ENCODE peak calls at places on chromosomes 5 and 9, in ten cellular contexts. One of them, this sample, is unnamed.

GRCh38 chr9:126956929-126957686 is 42.5 kb downstream of the RALGPS1 start:
- DNase-seq in GM23338: peak; percentile 30
- DNase-seq in CD8-positive, alpha-beta T cell: no peak
- DNase-seq in left ventricle myocardium inferior: no peak
- DNase-seq in DND-41: no peak
- DNase-seq in choroid plexus epithelial cell: peak; percentile 55
- DNase-seq in stomach: no peak
- DNase-seq in GM12865: no peak
- DNase-seq in A549: peak; percentile 26
- DNase-seq in fibroblast of lung: peak; percentile 67
- DNase-seq in this sample: no peak

GRCh38 chr9:35618854-35619799 is 914 bp upstream of the CD72 start:
- DNase-seq in DND-41: peak; percentile 94
- DNase-seq in GM23338: no peak
- DNase-seq in GM12865: peak; percentile 80
- DNase-seq in choroid plexus epithelial cell: peak; percentile 13
- DNase-seq in A549: no peak
- DNase-seq in CD8-positive, alpha-beta T cell: peak; percentile 53
- DNase-seq in left ventricle myocardium inferior: no peak
- DNase-seq in fibroblast of lung: no peak
- DNase-seq in stomach: peak; percentile 40
- DNase-seq in this sample: peak; percentile 96

GRCh38 chr9:131481441-131482342 is 21.0 kb upstream of the POMT1 start:
- DNase-seq in left ventricle myocardium inferior: no peak
- DNase-seq in DND-41: no peak
- DNase-seq in stomach: no peak
- DNase-seq in choroid plexus epithelial cell: no peak
- DNase-seq in GM12865: no peak
- DNase-seq in fibroblast of lung: no peak
- DNase-seq in CD8-positive, alpha-beta T cell: no peak
- DNase-seq in GM23338: no peak
- DNase-seq in A549: no peak
- DNase-seq in this sample: no peak

GRCh38 chr5:107783551-107783950 is 112.8 kb upstream of the EFNA5 start:
- DNase-seq in left ventricle myocardium inferior: no peak
- DNase-seq in GM23338: no peak
- DNase-seq in CD8-positive, alpha-beta T cell: no peak
- DNase-seq in A549: peak; percentile 12
- DNase-seq in stomach: no peak
- DNase-seq in DND-41: no peak
- DNase-seq in choroid plexus epithelial cell: peak; percentile 61
- DNase-seq in fibroblast of lung: peak; percentile 69
- DNase-seq in GM12865: no peak
- DNase-seq in this sample: no peak

GRCh38 chr9:100427366-100428263 is 672 bp downstream of the MSANTD3 start:
- DNase-seq in fibroblast of lung: peak; percentile 78
- DNase-seq in stomach: peak; percentile 35
- DNase-seq in GM23338: peak; percentile 90
- DNase-seq in left ventricle myocardium inferior: peak; percentile 30
- DNase-seq in A549: peak; percentile 83
- DNase-seq in DND-41: peak; percentile 4
- DNase-seq in CD8-positive, alpha-beta T cell: peak; percentile 15
- DNase-seq in choroid plexus epithelial cell: peak; percentile 66
- DNase-seq in GM12865: peak; percentile 42
- DNase-seq in this sample: no peak

GRCh38 chr5:31680528-31680927 is 41.6 kb downstream of the PDZD2 start:
- DNase-seq in CD8-positive, alpha-beta T cell: no peak
- DNase-seq in left ventricle myocardium inferior: peak; percentile 78
- DNase-seq in A549: no peak
- DNase-seq in choroid plexus epithelial cell: no peak
- DNase-seq in stomach: no peak
- DNase-seq in GM12865: no peak
- DNase-seq in GM23338: no peak
- DNase-seq in fibroblast of lung: no peak
- DNase-seq in DND-41: no peak
- DNase-seq in this sample: no peak

GRCh38 chr5:45604092-45604491 is 92.1 kb downstream of the HCN1 start:
- DNase-seq in GM12865: no peak
- DNase-seq in CD8-positive, alpha-beta T cell: no peak
- DNase-seq in choroid plexus epithelial cell: no peak
- DNase-seq in fibroblast of lung: no peak
- DNase-seq in DND-41: no peak
- DNase-seq in stomach: no peak
- DNase-seq in GM23338: no peak
- DNase-seq in left ventricle myocardium inferior: no peak
- DNase-seq in A549: no peak
- DNase-seq in this sample: no peak

GRCh38 chr5:172766287-172767104 is 4.5 kb downstream of the DUSP1 start:
- DNase-seq in left ventricle myocardium inferior: peak; percentile 69
- DNase-seq in CD8-positive, alpha-beta T cell: no peak
- DNase-seq in A549: peak; percentile 89
- DNase-seq in GM23338: no peak
- DNase-seq in stomach: peak; percentile 87
- DNase-seq in DND-41: no peak
- DNase-seq in choroid plexus epithelial cell: peak; percentile 94
- DNase-seq in GM12865: no peak
- DNase-seq in fibroblast of lung: peak; percentile 81
- DNase-seq in this sample: no peak

GRCh38 chr9:121861501-121862180 is 210.2 kb downstream of the DAB2IP start:
- DNase-seq in stomach: peak; percentile 35
- DNase-seq in CD8-positive, alpha-beta T cell: no peak
- DNase-seq in fibroblast of lung: no peak
- DNase-seq in GM23338: peak; percentile 71
- DNase-seq in choroid plexus epithelial cell: peak; percentile 41
- DNase-seq in DND-41: no peak
- DNase-seq in GM12865: peak; percentile 38
- DNase-seq in A549: peak; percentile 61
- DNase-seq in left ventricle myocardium inferior: peak; percentile 37
- DNase-seq in this sample: no peak

GRCh38 chr5:114434396-114435219 is 72.7 kb downstream of the KCNN2 start:
- DNase-seq in stomach: no peak
- DNase-seq in choroid plexus epithelial cell: no peak
- DNase-seq in DND-41: no peak
- DNase-seq in GM12865: no peak
- DNase-seq in left ventricle myocardium inferior: no peak
- DNase-seq in GM23338: no peak
- DNase-seq in A549: no peak
- DNase-seq in CD8-positive, alpha-beta T cell: no peak
- DNase-seq in fibroblast of lung: no peak
- DNase-seq in this sample: no peak

DNA sequence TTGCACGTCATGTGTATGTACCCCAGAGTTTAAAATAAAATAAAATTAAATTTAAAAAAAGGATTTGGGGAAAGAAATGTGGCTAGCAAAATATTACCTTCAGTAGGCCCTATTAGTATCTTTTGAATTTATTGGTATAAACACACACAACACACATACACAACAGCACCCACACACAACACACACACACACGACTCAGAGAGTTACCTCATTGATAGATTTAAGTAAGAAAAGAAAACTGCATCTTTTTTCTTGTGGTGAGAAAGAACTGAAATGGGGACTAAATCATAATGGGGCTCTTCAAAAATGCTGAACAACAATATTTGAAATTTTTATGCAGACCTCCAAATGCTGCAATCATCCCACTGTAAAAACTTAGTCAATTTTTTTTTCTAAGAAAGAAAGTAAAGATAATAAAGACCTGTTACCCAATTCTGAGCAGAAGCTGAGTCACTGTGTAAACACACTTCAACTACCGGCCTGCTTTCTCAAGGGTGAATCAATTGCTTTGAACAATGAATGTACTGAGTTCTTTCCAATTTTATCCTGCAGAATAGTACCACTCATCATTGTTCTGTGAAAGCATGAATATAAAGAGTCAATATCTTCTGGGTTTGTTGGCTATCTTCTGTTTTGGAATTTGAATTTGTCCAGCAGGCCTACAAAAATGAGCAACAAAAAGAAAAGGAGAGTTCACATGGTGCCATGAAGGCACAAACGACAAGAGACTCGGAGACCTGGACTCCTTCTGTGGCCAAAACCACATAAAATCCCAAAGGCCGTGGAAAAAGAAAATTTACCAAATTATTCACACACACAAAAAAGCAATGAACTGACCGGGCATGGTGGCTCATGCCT is 57.9 kb upstream of the CCNG1 start:
- DNase-seq in DND-41: no peak
- DNase-seq in fibroblast of lung: peak; percentile 93
- DNase-seq in choroid plexus epithelial cell: peak; percentile 88
- DNase-seq in left ventricle myocardium inferior: no peak
- DNase-seq in stomach: no peak
- DNase-seq in CD8-positive, alpha-beta T cell: no peak
- DNase-seq in A549: peak; percentile 79
- DNase-seq in GM23338: no peak
- DNase-seq in GM12865: no peak
- DNase-seq in this sample: no peak
- H3K4me3 ChIP-seq in DND-41: no peak overlapping the region
- H3K4me3 ChIP-seq in fibroblast of lung: no peak overlapping the region
- H3K4me3 ChIP-seq in choroid plexus epithelial cell: no peak overlapping the region
- H3K4me3 ChIP-seq in left ventricle myocardium inferior: no peak overlapping the region
- H3K4me3 ChIP-seq in stomach: no peak overlapping the region
- H3K4me3 ChIP-seq in CD8-positive, alpha-beta T cell: no peak overlapping the region
- H3K4me3 ChIP-seq in A549: no peak overlapping the region
- H3K4me3 ChIP-seq in GM23338: no peak overlapping the region
- H3K4me3 ChIP-seq in GM12865: no peak overlapping the region
- H3K4me3 ChIP-seq in this sample: no peak overlapping the region

GRCh38 chr5:55343107-55343506 is 35.3 kb downstream of the MTREX start:
- DNase-seq in A549: no peak
- DNase-seq in GM23338: no peak
- DNase-seq in DND-41: no peak
- DNase-seq in stomach: no peak
- DNase-seq in choroid plexus epithelial cell: no peak
- DNase-seq in fibroblast of lung: no peak
- DNase-seq in GM12865: no peak
- DNase-seq in left ventricle myocardium inferior: no peak
- DNase-seq in CD8-positive, alpha-beta T cell: no peak
- DNase-seq in this sample: no peak

GRCh38 chr5:55333811-55334210 is 26.0 kb downstream of the MTREX start:
- DNase-seq in A549: no peak
- DNase-seq in fibroblast of lung: no peak
- DNase-seq in left ventricle myocardium inferior: no peak
- DNase-seq in stomach: no peak
- DNase-seq in GM23338: no peak
- DNase-seq in choroid plexus epithelial cell: no peak
- DNase-seq in DND-41: no peak
- DNase-seq in CD8-positive, alpha-beta T cell: no peak
- DNase-seq in GM12865: no peak
- DNase-seq in this sample: no peak

GRCh38 chr5:55343609-55344008 is 35.8 kb downstream of the MTREX start:
- DNase-seq in CD8-positive, alpha-beta T cell: no peak
- DNase-seq in stomach: no peak
- DNase-seq in DND-41: no peak
- DNase-seq in left ventricle myocardium inferior: no peak
- DNase-seq in A549: no peak
- DNase-seq in choroid plexus epithelial cell: no peak
- DNase-seq in GM12865: no peak
- DNase-seq in GM23338: no peak
- DNase-seq in fibroblast of lung: no peak
- DNase-seq in this sample: no peak

GRCh38 chr5:55338092-55338613 is 30.4 kb downstream of the MTREX start:
- DNase-seq in stomach: no peak
- DNase-seq in DND-41: no peak
- DNase-seq in fibroblast of lung: no peak
- DNase-seq in A549: no peak
- DNase-seq in CD8-positive, alpha-beta T cell: no peak
- DNase-seq in GM12865: no peak
- DNase-seq in left ventricle myocardium inferior: no peak
- DNase-seq in GM23338: no peak
- DNase-seq in choroid plexus epithelial cell: peak; percentile 20
- DNase-seq in this sample: peak; percentile 64

DNA sequence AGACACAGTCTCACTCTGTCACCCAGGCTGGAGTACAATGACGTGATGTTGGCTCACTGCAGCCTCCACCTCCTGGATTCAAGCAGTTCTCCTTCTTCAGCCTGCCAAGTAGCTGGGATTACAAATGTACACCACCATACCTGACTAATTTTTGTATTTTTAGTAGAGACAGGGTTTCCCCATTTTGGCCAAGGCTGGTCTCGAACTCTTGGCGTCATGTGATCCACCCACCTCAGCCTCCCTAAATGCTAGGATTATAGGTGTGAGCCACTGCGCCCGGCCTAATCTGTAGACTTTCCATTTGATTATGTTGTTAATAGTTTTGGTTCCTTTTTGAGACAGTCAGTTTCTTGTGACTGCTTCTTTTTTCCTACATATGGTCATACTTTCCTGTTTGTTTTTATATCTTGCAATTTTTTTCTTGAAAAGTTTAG is 31.0 kb downstream of the MTREX start:
- DNase-seq in fibroblast of lung: peak; percentile 4
- DNase-seq in GM12865: peak; percentile 61
- DNase-seq in A549: no peak
- DNase-seq in DND-41: no peak
- DNase-seq in left ventricle myocardium inferior: no peak
- DNase-seq in GM23338: no peak
- DNase-seq in choroid plexus epithelial cell: no peak
- DNase-seq in CD8-positive, alpha-beta T cell: no peak
- DNase-seq in stomach: no peak
- DNase-seq in this sample: no peak
- H3K4me3 ChIP-seq in fibroblast of lung: no peak overlapping the region
- H3K4me3 ChIP-seq in GM12865: no peak overlapping the region
- H3K4me3 ChIP-seq in A549: no peak overlapping the region
- H3K4me3 ChIP-seq in DND-41: no peak overlapping the region
- H3K4me3 ChIP-seq in left ventricle myocardium inferior: no peak overlapping the region
- H3K4me3 ChIP-seq in GM23338: no peak overlapping the region
- H3K4me3 ChIP-seq in choroid plexus epithelial cell: no peak overlapping the region
- H3K4me3 ChIP-seq in CD8-positive, alpha-beta T cell: no peak overlapping the region
- H3K4me3 ChIP-seq in stomach: no peak overlapping the region
- H3K4me3 ChIP-seq in this sample: no peak overlapping the region

DNA sequence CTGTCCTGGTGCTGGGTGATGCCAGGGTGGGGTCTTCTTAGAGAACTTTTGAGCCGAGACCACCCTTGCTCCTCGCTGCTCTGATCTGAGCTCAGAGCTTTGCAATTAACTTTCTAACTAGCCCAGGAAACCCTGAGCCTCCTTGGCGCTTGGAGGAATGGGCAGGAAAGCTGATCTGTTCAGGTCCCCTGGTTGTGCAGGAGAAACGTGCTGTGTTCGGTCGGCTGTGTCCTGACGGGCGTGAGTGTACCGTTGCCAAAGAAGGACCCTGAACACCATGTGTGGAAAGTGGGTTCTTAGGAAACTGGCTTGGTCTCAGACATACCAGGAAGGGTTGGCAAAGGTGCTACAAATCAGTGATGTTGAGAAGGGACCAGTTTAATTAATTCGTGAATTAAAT is 1.8 kb downstream of the TCF7 start:
- DNase-seq in choroid plexus epithelial cell: no peak
- DNase-seq in CD8-positive, alpha-beta T cell: no peak
- DNase-seq in GM12865: no peak
- DNase-seq in A549: no peak
- DNase-seq in DND-41: no peak
- DNase-seq in left ventricle myocardium inferior: no peak
- DNase-seq in fibroblast of lung: no peak
- DNase-seq in GM23338: no peak
- DNase-seq in stomach: no peak
- DNase-seq in this sample: no peak
- H3K4me3 ChIP-seq in choroid plexus epithelial cell: no peak overlapping the region
- H3K4me3 ChIP-seq in CD8-positive, alpha-beta T cell: peak overlapping the region; percentile 99
- H3K4me3 ChIP-seq in GM12865: peak overlapping the region; percentile 60
- H3K4me3 ChIP-seq in A549: no peak overlapping the region
- H3K4me3 ChIP-seq in DND-41: no peak overlapping the region
- H3K4me3 ChIP-seq in left ventricle myocardium inferior: no peak overlapping the region
- H3K4me3 ChIP-seq in fibroblast of lung: no peak overlapping the region
- H3K4me3 ChIP-seq in GM23338: no peak overlapping the region
- H3K4me3 ChIP-seq in stomach: no peak overlapping the region
- H3K4me3 ChIP-seq in this sample: peak overlapping the region; percentile 78

GRCh38 chr5:132767150-132767549 is 9.9 kb downstream of the SEPTIN8 start:
- DNase-seq in A549: no peak
- DNase-seq in CD8-positive, alpha-beta T cell: no peak
- DNase-seq in GM23338: no peak
- DNase-seq in choroid plexus epithelial cell: no peak
- DNase-seq in DND-41: no peak
- DNase-seq in left ventricle myocardium inferior: no peak
- DNase-seq in stomach: no peak
- DNase-seq in GM12865: no peak
- DNase-seq in fibroblast of lung: no peak
- DNase-seq in this sample: no peak
- H3K4me3 ChIP-seq in A549: no peak overlapping the region
- H3K4me3 ChIP-seq in CD8-positive, alpha-beta T cell: no peak overlapping the region
- H3K4me3 ChIP-seq in GM23338: no peak overlapping the region
- H3K4me3 ChIP-seq in choroid plexus epithelial cell: no peak overlapping the region
- H3K4me3 ChIP-seq in DND-41: no peak overlapping the region
- H3K4me3 ChIP-seq in left ventricle myocardium inferior: no peak overlapping the region
- H3K4me3 ChIP-seq in stomach: no peak overlapping the region
- H3K4me3 ChIP-seq in GM12865: no peak overlapping the region
- H3K4me3 ChIP-seq in fibroblast of lung: no peak overlapping the region
- H3K4me3 ChIP-seq in this sample: no peak overlapping the region